ENCODE peak calls at places on chromosomes 2 and 18, in six cellular contexts. O is pancreas; K is IMR-90; I is CD8-positive, alpha-beta T cell; U is thyroid gland; P is upper lobe of left lung. D is an unnamed sample.

GRCh38 chr18:22846088-22846683 is 86.9 kb upstream of the RBBP8 start:
- DNase-seq in O (no peak), K (peak), I (no peak), U (no peak), P (no peak), D (no peak)

GRCh38 chr2:201363857-201364560 is 6.9 kb upstream of the FLACC1 start:
- DNase-seq in O (no peak), K (peak), I (peak), U (no peak), P (no peak), D (no peak)

GRCh38 chr2:100262043-100262442 is 60.3 kb downstream of the LONRF2 start:
- DNase-seq in O (no peak), K (no peak), I (no peak), U (no peak), P (no peak), D (no peak)

GRCh38 chr2:177748360-177748759 is 324.2 kb downstream of the PDE11A start:
- DNase-seq in O (no peak), K (no peak), I (no peak), U (no peak), P (no peak), D (no peak)

GRCh38 chr2:60819155-60819862 is 62.1 kb upstream of the REL start:
- DNase-seq in O (no peak), K (no peak), I (peak), U (peak), P (no peak), D (peak)

GRCh38 chr2:158321264-158321663 is 135.3 kb downstream of the CCDC148 start:
- DNase-seq in O (no peak), K (peak), I (no peak), U (no peak), P (no peak), D (no peak)

GRCh38 chr2:239118264-239118663 is 270.4 kb downstream of the TWIST2 start:
- DNase-seq in O (no peak), K (no peak), I (no peak), U (no peak), P (peak), D (no peak)

GRCh38 chr2:67709835-67710234 is 312.7 kb downstream of the ETAA1 start:
- DNase-seq in O (no peak), K (no peak), I (no peak), U (peak), P (no peak), D (no peak)

GRCh38 chr2:86552889-86553288 is 10.4 kb downstream of the CHMP3 start:
- DNase-seq in O (no peak), K (no peak), I (peak), U (no peak), P (no peak), D (no peak)

GRCh38 chr2:217922101-217923006 is 80.4 kb downstream of the TNS1 start:
- DNase-seq in O (no peak), K (peak), I (no peak), U (peak), P (peak), D (no peak)

GRCh38 chr18:28175930-28176673 is 828 bp downstream of the CDH2 start:
- DNase-seq in O (no peak), K (peak), I (no peak), U (peak), P (peak), D (no peak)

GRCh38 chr2:70046534-70046933 is 40.7 kb upstream of the PCBP1 start:
- DNase-seq in O (no peak), K (no peak), I (no peak), U (no peak), P (no peak), D (no peak)

GRCh38 chr2:207663870-207664545 is 38.8 kb upstream of the METTL21A start:
- DNase-seq in O (no peak), K (no peak), I (no peak), U (no peak), P (no peak), D (no peak)

GRCh38 chr2:219171231-219171651 is 1.4 kb upstream of the SLC23A3 start:
- DNase-seq in O (no peak), K (peak), I (peak), U (peak), P (no peak), D (peak)

GRCh38 chr2:174753038-174753633 is 11.1 kb downstream of the CHRNA1 start:
- DNase-seq in O (no peak), K (no peak), I (peak), U (no peak), P (no peak), D (no peak)

GRCh38 chr2:109102588-109103233 is 26.3 kb upstream of the SH3RF3 start:
- DNase-seq in O (no peak), K (no peak), I (peak), U (no peak), P (no peak), D (no peak)

GRCh38 chr18:54127759-54128378 is 96.6 kb downstream of the MBD2 start:
- DNase-seq in O (no peak), K (peak), I (no peak), U (no peak), P (no peak), D (no peak)

GRCh38 chr2:117330611-117331010 is 483.9 kb upstream of the DDX18 start:
- DNase-seq in O (no peak), K (no peak), I (no peak), U (no peak), P (no peak), D (no peak)

GRCh38 chr18:58505181-58505580 is 123.7 kb downstream of the ALPK2 start:
- DNase-seq in O (no peak), K (no peak), I (peak), U (no peak), P (no peak), D (no peak)

GRCh38 chr2:4483050-4483449 is 779.7 kb downstream of the DCDC2C start:
- DNase-seq in O (no peak), K (no peak), I (no peak), U (no peak), P (no peak), D (no peak)

GRCh38 chr2:82124629-82125028 is 1820.1 kb upstream of the LRRTM1 start:
- DNase-seq in O (no peak), K (no peak), I (no peak), U (no peak), P (no peak), D (no peak)

GRCh38 chr2:71798266-71799012 is 345.1 kb downstream of the DYSF start:
- DNase-seq in O (no peak), K (peak), I (no peak), U (peak), P (no peak), D (no peak)

GRCh38 chr18:9362869-9363268 is 28.3 kb downstream of the TWSG1 start:
- DNase-seq in O (no peak), K (no peak), I (no peak), U (peak), P (no peak), D (no peak)

GRCh38 chr2:47777268-47777972 is 5.5 kb upstream of the MSH6 start:
- DNase-seq in O (peak), K (no peak), I (no peak), U (no peak), P (no peak), D (no peak)

GRCh38 chr18:76679877-76680276 is 142.5 kb upstream of the ZNF236 start:
- DNase-seq in O (no peak), K (no peak), I (no peak), U (no peak), P (no peak), D (no peak)

GRCh38 chr18:56221195-56222065 is 417.0 kb downstream of the TXNL1 start:
- DNase-seq in O (peak), K (no peak), I (no peak), U (no peak), P (no peak), D (no peak)

GRCh38 chr2:86331391-86331790 is 6.0 kb downstream of the REEP1 start:
- DNase-seq in O (no peak), K (no peak), I (no peak), U (no peak), P (no peak), D (no peak)

GRCh38 chr2:196422361-196422760 is 217.2 kb upstream of the CCDC150 start:
- DNase-seq in O (no peak), K (no peak), I (no peak), U (no peak), P (no peak), D (no peak)

GRCh38 chr2:86461042-86461743 is 20.0 kb downstream of the KDM3A start:
- DNase-seq in O (no peak), K (no peak), I (no peak), U (no peak), P (no peak), D (no peak)

GRCh38 chr2:152166633-152167032 is 8.9 kb downstream of the STAM2 start:
- DNase-seq in O (no peak), K (peak), I (no peak), U (no peak), P (no peak), D (no peak)
- H3K4me3 ChIP-seq in O (no peak), K (no peak), I (no peak), U (no peak), P (no peak), D (no peak)

GRCh38 chr2:167857406-167857805 is 390.0 kb downstream of the STK39 start:
- DNase-seq in O (no peak), K (no peak), I (no peak), U (no peak), P (no peak), D (no peak)

GRCh38 chr2:167853717-167854116 is 393.7 kb downstream of the STK39 start:
- DNase-seq in O (no peak), K (no peak), I (no peak), U (no peak), P (no peak), D (no peak)

GRCh38 chr2:167856190-167856589 is 391.2 kb downstream of the STK39 start:
- DNase-seq in O (no peak), K (no peak), I (no peak), U (no peak), P (no peak), D (no peak)

GRCh38 chr2:167859676-167860075 is 387.7 kb downstream of the STK39 start:
- DNase-seq in O (no peak), K (no peak), I (no peak), U (no peak), P (no peak), D (no peak)

GRCh38 chr2:167855211-167855610 is 392.2 kb downstream of the STK39 start:
- DNase-seq in O (no peak), K (no peak), I (no peak), U (no peak), P (no peak), D (no peak)
- TF ChIP-seq CTCF in O (no peak), K (no peak), I (no peak), U (no peak), P (no peak), D (no peak)

DNA sequence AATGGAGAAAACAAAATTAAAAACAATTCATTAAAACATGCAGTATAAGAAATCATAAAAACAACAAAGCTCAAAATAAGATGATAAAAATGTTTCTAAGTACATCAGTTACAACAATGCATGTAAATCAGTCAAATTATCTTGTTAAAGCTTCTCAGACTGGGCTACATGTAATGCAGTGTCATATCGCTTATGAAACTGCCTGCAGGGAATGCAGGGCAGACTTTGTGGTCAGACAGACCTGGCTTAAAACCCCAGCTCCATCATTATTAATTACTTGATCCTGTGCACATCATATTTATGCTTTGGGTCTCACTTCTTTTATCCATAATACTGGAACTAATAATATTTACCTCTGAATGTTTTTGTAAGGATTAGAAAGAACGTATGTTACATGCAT is 74.6 kb downstream of the PID1 start:
- DNase-seq in O (no peak), K (no peak), I (no peak), U (no peak), P (no peak), D (no peak)
- H3K27ac ChIP-seq in O (no peak), K (no peak), I (no peak), U (no peak), P (no peak), D (no peak)

GRCh38 chr2:176140520-176141317 is 10.6 kb upstream of the HOXD4 start:
- DNase-seq in O (peak), K (peak), I (peak), U (peak), P (peak), D (peak)
- H3K4me3 ChIP-seq in O (peak), K (peak), I (peak), U (peak), P (no peak), D (peak)

DNA sequence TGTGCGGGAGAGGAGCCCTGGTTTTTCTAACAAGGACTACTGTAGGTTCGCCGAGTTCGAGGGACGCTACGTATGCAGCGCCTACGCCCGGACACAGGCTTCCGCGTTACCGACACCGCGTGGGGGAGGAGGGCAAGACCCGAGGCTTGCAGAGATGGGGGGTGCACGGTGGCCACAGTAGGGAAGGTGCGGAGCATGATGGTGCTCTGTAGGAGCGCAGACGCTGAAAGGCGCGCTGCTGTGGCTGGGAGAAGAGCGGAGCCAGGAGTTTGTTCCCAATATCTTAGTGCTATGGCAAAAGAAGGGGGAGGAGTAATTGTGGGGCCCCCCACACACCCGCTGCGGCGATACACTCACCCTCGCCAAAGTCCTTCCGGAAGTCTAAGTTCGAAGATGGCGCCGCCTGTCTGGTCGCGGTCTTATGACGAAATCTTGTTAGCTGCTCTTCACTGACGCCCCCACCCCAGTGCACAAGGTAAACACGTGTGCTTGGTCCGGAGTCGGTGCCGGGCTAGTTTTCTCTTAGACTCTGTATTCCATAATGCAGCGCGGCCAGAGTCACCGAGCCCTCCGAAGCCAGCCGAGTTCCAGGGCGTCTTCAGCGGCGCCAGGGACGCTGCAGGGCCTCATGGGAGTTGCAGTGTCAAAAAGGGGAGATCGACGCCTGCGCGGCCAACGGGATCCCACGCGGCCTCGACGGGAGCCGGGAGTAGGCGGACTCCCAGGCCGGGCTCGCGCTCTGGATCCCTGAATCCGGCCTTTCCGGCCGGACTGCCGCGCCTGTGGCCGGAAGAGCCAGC is at the start of gene GTF3C2:
- DNase-seq in O (peak), K (peak), I (peak), U (peak), P (peak), D (peak)
- TF ChIP-seq CTCF in O (no peak), K (peak), I (no peak), U (no peak), P (no peak), D (peak)

DNA sequence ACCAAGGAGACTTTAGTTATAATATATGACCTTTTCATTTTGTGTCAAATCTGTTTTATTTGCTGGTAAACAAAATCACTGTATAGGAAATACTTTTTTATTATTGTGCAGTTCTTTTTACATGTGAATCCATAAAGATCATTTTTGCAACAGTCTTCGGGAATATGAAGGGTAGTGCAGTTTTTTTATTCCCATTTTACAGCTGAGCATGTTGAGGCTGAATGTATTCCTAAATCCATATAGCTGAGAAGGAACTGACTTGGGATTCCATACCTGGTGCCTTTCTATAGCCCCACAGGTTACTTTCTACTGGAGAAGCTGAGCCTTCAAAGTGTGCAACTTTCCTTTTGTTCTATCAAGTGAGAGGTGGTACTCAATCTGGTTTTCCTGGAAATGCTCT is 29.6 kb downstream of the RHOB start:
- DNase-seq in O (no peak), K (no peak), I (no peak), U (no peak), P (no peak), D (no peak)
- H3K27ac ChIP-seq in O (no peak), K (no peak), I (no peak), U (no peak), P (no peak), D (no peak)

GRCh38 chr18:69400976-69401474 is 337 bp downstream of the DOK6 start:
- DNase-seq in O (no peak), K (peak), I (no peak), U (peak), P (no peak), D (no peak)
- H3K4me3 ChIP-seq in O (peak), K (peak), I (no peak), U (peak), P (peak), D (peak)

D was measured in right atrium auricular region.